ENCODE peak calls at places on chromosomes 6 and 20, in seven cellular contexts. Y, U, H, C, W, I and L are unnamed samples.

GRCh38 chr6:83849127-83849526 is 4.0 kb upstream of the RIPPLY2 start:
- DNase-seq in U (no peak), H (no peak), C (no peak), I (no peak), Y (no peak), W (no peak), L (no peak)

GRCh38 chr6:105320766-105321165 is 82.1 kb downstream of the PREP start:
- DNase-seq in Y (peak), C (no peak), I (no peak), H (no peak), W (no peak), U (no peak), L (no peak)

GRCh38 chr6:143677577-143677890 is 231 bp upstream of the PHACTR2 start:
- DNase-seq in Y (no peak), U (no peak), H (no peak), W (no peak), I (no peak), C (no peak), L (no peak)

GRCh38 chr6:113591896-113592827 is 265.0 kb upstream of the MARCKS start:
- DNase-seq in H (no peak), C (peak), U (peak), W (no peak), I (no peak), Y (no peak), L (peak)

GRCh38 chr6:169782966-169783760 is 31.7 kb downstream of the ERMARD start:
- DNase-seq in C (no peak), Y (no peak), W (no peak), U (no peak), I (no peak), H (no peak), L (no peak)

GRCh38 chr6:26156850-26157149 is 69.6 kb downstream of the HFE start:
- DNase-seq in W (no peak), H (no peak), C (no peak), I (no peak), Y (no peak), U (peak), L (no peak)

GRCh38 chr6:137123078-137123477 is 50.4 kb downstream of the IL22RA2 start:
- DNase-seq in C (no peak), I (no peak), W (no peak), U (no peak), Y (no peak), H (no peak), L (no peak)

GRCh38 chr6:18100296-18100695 is 22.2 kb downstream of the NHLRC1 start:
- DNase-seq in U (no peak), H (no peak), Y (no peak), C (no peak), W (peak), I (no peak), L (no peak)

GRCh38 chr20:63520594-63520938 is at the start of gene PPDPF:
- DNase-seq in I (peak), Y (no peak), H (peak), W (peak), C (peak), U (peak), L (peak)

GRCh38 chr6:168662301-168662936 is 221.4 kb downstream of the SMOC2 start:
- DNase-seq in Y (no peak), U (no peak), I (no peak), C (no peak), W (no peak), H (no peak), L (no peak)

GRCh38 chr6:126716012-126716411 is 376.1 kb downstream of the CENPW start:
- DNase-seq in W (no peak), U (no peak), I (peak), H (no peak), Y (no peak), C (no peak), L (no peak)